ENCODE peak calls at places on chromosomes 13 and 19, in nine cellular contexts. O, U, Z, P, Y, V, Q, N and D are unnamed samples.

GRCh38 chr19:13908674-13909073 is 2.7 kb downstream of the CC2D1A start:
- DNase-seq in O (no peak), U (no peak), Z (no peak), P (no peak), Y (no peak), V (no peak), Q (no peak), N (no peak), D (no peak)

GRCh38 chr19:10471909-10472308 is 31.2 kb downstream of the KEAP1 start:
- DNase-seq in O (no peak), U (no peak), Z (peak; percentile 36), P (no peak), Y (peak; percentile 54), V (no peak), Q (no peak), N (peak; percentile 29), D (no peak)

GRCh38 chr19:47518139-47518538 is 3.3 kb upstream of the NAPA start:
- DNase-seq in O (no peak), U (peak; percentile 60), Z (no peak), P (no peak), Y (no peak), V (peak; percentile 25), Q (no peak), N (no peak), D (no peak)

GRCh38 chr13:100594731-100595130 is 6.1 kb upstream of the GGACT start:
- DNase-seq in O (no peak), U (no peak), Z (no peak), P (no peak), Y (no peak), V (no peak), Q (no peak), N (no peak), D (no peak)

GRCh38 chr13:75547917-75548316 is 1.7 kb upstream of the UCHL3 start:
- DNase-seq in O (no peak), U (no peak), Z (no peak), P (no peak), Y (no peak), V (no peak), Q (no peak), N (no peak), D (no peak)

GRCh38 chr19:42397315-42398166 is 7.4 kb upstream of the CNFN start:
- DNase-seq in O (no peak), U (no peak), Z (no peak), P (no peak), Y (no peak), V (no peak), Q (no peak), N (no peak), D (no peak)

GRCh38 chr13:97021241-97021640 is 27.0 kb upstream of the OXGR1 start:
- DNase-seq in O (no peak), U (no peak), Z (no peak), P (no peak), Y (no peak), V (no peak), Q (no peak), N (no peak), D (no peak)

GRCh38 chr13:95492044-95492801 is 60.3 kb upstream of the CLDN10 start:
- DNase-seq in O (peak; percentile 25), U (no peak), Z (peak; percentile 50), P (no peak), Y (no peak), V (no peak), Q (no peak), N (no peak), D (no peak)

GRCh38 chr13:109809216-109809890 is 23.0 kb upstream of the IRS2 start:
- DNase-seq in O (no peak), U (no peak), Z (no peak), P (no peak), Y (no peak), V (no peak), Q (no peak), N (no peak), D (no peak)

GRCh38 chr19:39830406-39830805 is 3.6 kb downstream of the DYRK1B start:
- DNase-seq in O (no peak), U (no peak), Z (no peak), P (no peak), Y (no peak), V (no peak), Q (no peak), N (no peak), D (no peak)

GRCh38 chr19:33719366-33720154 is 77.1 kb upstream of the KCTD15 start:
- DNase-seq in O (no peak), U (no peak), Z (no peak), P (no peak), Y (no peak), V (no peak), Q (no peak), N (no peak), D (no peak)

GRCh38 chr19:1245468-1245867 is 2.9 kb upstream of the MIDN start:
- DNase-seq in O (no peak), U (no peak), Z (no peak), P (no peak), Y (no peak), V (no peak), Q (no peak), N (no peak), D (no peak)

GRCh38 chr13:25468330-25469178 is 96.8 kb downstream of the ATP8A2 start:
- DNase-seq in O (peak; percentile 77), U (peak; percentile 6), Z (peak; percentile 69), P (no peak), Y (no peak), V (no peak), Q (peak; percentile 70), N (no peak), D (no peak)

GRCh38 chr19:49591731-49592485 is 926 bp downstream of the PRR12 start:
- DNase-seq in O (peak; percentile 53), U (peak; percentile 62), Z (peak; percentile 57), P (peak; percentile 46), Y (peak; percentile 66), V (no peak), Q (peak; percentile 57), N (peak; percentile 71), D (peak; percentile 42)

GRCh38 chr19:19444694-19445155 is 39.2 kb downstream of the GATAD2A start:
- DNase-seq in O (no peak), U (peak; percentile 20), Z (no peak), P (no peak), Y (no peak), V (no peak), Q (no peak), N (peak; percentile 87), D (no peak)

GRCh38 chr19:4357921-4358326 is 14.6 kb downstream of the MPND start:
- DNase-seq in O (no peak), U (no peak), Z (no peak), P (no peak), Y (no peak), V (no peak), Q (no peak), N (no peak), D (no peak)

GRCh38 chr19:51137812-51138425 is 4.2 kb upstream of the SIGLEC7 start:
- DNase-seq in O (no peak), U (no peak), Z (no peak), P (no peak), Y (no peak), V (no peak), Q (peak; percentile 7), N (no peak), D (no peak)

GRCh38 chr13:60379837-60380236 is 17.2 kb upstream of the TDRD3 start:
- DNase-seq in O (no peak), U (no peak), Z (no peak), P (no peak), Y (peak; percentile 20), V (no peak), Q (no peak), N (no peak), D (no peak)

GRCh38 chr19:11767633-11768133 is 883 bp downstream of the ZNF441 start:
- DNase-seq in O (peak; percentile 46), U (peak; percentile 34), Z (no peak), P (peak; percentile 18), Y (peak; percentile 50), V (no peak), Q (peak; percentile 58), N (peak; percentile 5), D (peak; percentile 13)